ENCODE peak calls at places on chromosomes 6 and 20, in six cellular contexts. One of them, this sample, is unnamed.

GRCh38 chr6:12012231-12012565 is at the start of gene HIVEP1:
- DNase-seq in cardiac muscle cell: peak; percentile 71
- DNase-seq in prostate gland: peak; percentile 29
- DNase-seq in pancreas: peak; percentile 63
- DNase-seq in heart left ventricle: peak; percentile 42
- DNase-seq in transverse colon: no peak
- DNase-seq in this sample: no peak

GRCh38 chr6:3438190-3439167 is 18.4 kb downstream of the SLC22A23 start:
- DNase-seq in cardiac muscle cell: no peak
- DNase-seq in prostate gland: peak; percentile 56
- DNase-seq in pancreas: no peak
- DNase-seq in heart left ventricle: no peak
- DNase-seq in transverse colon: peak; percentile 25
- DNase-seq in this sample: no peak

GRCh38 chr6:85403331-85404015 is 46.4 kb upstream of the NT5E start:
- DNase-seq in cardiac muscle cell: no peak
- DNase-seq in prostate gland: no peak
- DNase-seq in pancreas: no peak
- DNase-seq in heart left ventricle: no peak
- DNase-seq in transverse colon: no peak
- DNase-seq in this sample: no peak

GRCh38 chr6:166745801-166746668 is 119.0 kb upstream of the RPS6KA2 start:
- DNase-seq in cardiac muscle cell: no peak
- DNase-seq in prostate gland: no peak
- DNase-seq in pancreas: no peak
- DNase-seq in heart left ventricle: no peak
- DNase-seq in transverse colon: no peak
- DNase-seq in this sample: no peak

GRCh38 chr20:10297684-10298240 is 79.1 kb downstream of the SNAP25 start:
- DNase-seq in cardiac muscle cell: no peak
- DNase-seq in prostate gland: no peak
- DNase-seq in pancreas: no peak
- DNase-seq in heart left ventricle: no peak
- DNase-seq in transverse colon: no peak
- DNase-seq in this sample: no peak

GRCh38 chr6:75813476-75814250 is 64.6 kb downstream of the MYO6 start:
- DNase-seq in cardiac muscle cell: no peak
- DNase-seq in prostate gland: no peak
- DNase-seq in pancreas: no peak
- DNase-seq in heart left ventricle: no peak
- DNase-seq in transverse colon: no peak
- DNase-seq in this sample: no peak

GRCh38 chr6:147071786-147072185 is 132.4 kb upstream of the STXBP5 start:
- DNase-seq in cardiac muscle cell: no peak
- DNase-seq in prostate gland: no peak
- DNase-seq in pancreas: no peak
- DNase-seq in heart left ventricle: no peak
- DNase-seq in transverse colon: no peak
- DNase-seq in this sample: no peak

GRCh38 chr20:8505817-8506216 is 373.8 kb downstream of the PLCB1 start:
- DNase-seq in cardiac muscle cell: no peak
- DNase-seq in prostate gland: no peak
- DNase-seq in pancreas: no peak
- DNase-seq in heart left ventricle: no peak
- DNase-seq in transverse colon: no peak
- DNase-seq in this sample: no peak

GRCh38 chr6:141548969-141549368 is 583.8 kb upstream of the GJE1 start:
- DNase-seq in cardiac muscle cell: no peak
- DNase-seq in prostate gland: no peak
- DNase-seq in pancreas: no peak
- DNase-seq in heart left ventricle: no peak
- DNase-seq in transverse colon: no peak
- DNase-seq in this sample: no peak

GRCh38 chr6:119974430-119975159 is 625.0 kb upstream of the MAN1A1 start:
- DNase-seq in cardiac muscle cell: no peak
- DNase-seq in prostate gland: no peak
- DNase-seq in pancreas: no peak
- DNase-seq in heart left ventricle: no peak
- DNase-seq in transverse colon: peak; percentile 12
- DNase-seq in this sample: no peak

GRCh38 chr6:8238772-8239683 is 136.7 kb upstream of the EEF1E1 start:
- DNase-seq in cardiac muscle cell: peak; percentile 41
- DNase-seq in prostate gland: no peak
- DNase-seq in pancreas: no peak
- DNase-seq in heart left ventricle: no peak
- DNase-seq in transverse colon: no peak
- DNase-seq in this sample: peak; percentile 7

GRCh38 chr6:149636116-149636515 is 12.4 kb downstream of the KATNA1 start:
- DNase-seq in cardiac muscle cell: no peak
- DNase-seq in prostate gland: no peak
- DNase-seq in pancreas: no peak
- DNase-seq in heart left ventricle: no peak
- DNase-seq in transverse colon: no peak
- DNase-seq in this sample: no peak

GRCh38 chr6:81298751-81299150 is 453.7 kb downstream of the TENT5A start:
- DNase-seq in cardiac muscle cell: no peak
- DNase-seq in prostate gland: no peak
- DNase-seq in pancreas: no peak
- DNase-seq in heart left ventricle: no peak
- DNase-seq in transverse colon: no peak
- DNase-seq in this sample: no peak

GRCh38 chr6:91860951-91861350 is 1274.1 kb upstream of the MAP3K7 start:
- DNase-seq in cardiac muscle cell: no peak
- DNase-seq in prostate gland: no peak
- DNase-seq in pancreas: no peak
- DNase-seq in heart left ventricle: no peak
- DNase-seq in transverse colon: no peak
- DNase-seq in this sample: no peak

GRCh38 chr20:50762435-50763201 is 31.2 kb downstream of the PARD6B start:
- DNase-seq in cardiac muscle cell: no peak
- DNase-seq in prostate gland: peak; percentile 91
- DNase-seq in pancreas: peak; percentile 86
- DNase-seq in heart left ventricle: peak; percentile 92
- DNase-seq in transverse colon: peak; percentile 62
- DNase-seq in this sample: no peak

GRCh38 chr6:161438430-161439030 is 164.7 kb upstream of the AGPAT4 start:
- DNase-seq in cardiac muscle cell: no peak
- DNase-seq in prostate gland: no peak
- DNase-seq in pancreas: no peak
- DNase-seq in heart left ventricle: no peak
- DNase-seq in transverse colon: no peak
- DNase-seq in this sample: no peak

GRCh38 chr20:53751394-53752368 is 158.0 kb upstream of the ZNF217 start:
- DNase-seq in cardiac muscle cell: peak; percentile 2
- DNase-seq in prostate gland: no peak
- DNase-seq in pancreas: no peak
- DNase-seq in heart left ventricle: no peak
- DNase-seq in transverse colon: peak; percentile 26
- DNase-seq in this sample: no peak

GRCh38 chr6:38434051-38434450 is 205.7 kb downstream of the BTBD9 start:
- DNase-seq in cardiac muscle cell: no peak
- DNase-seq in prostate gland: no peak
- DNase-seq in pancreas: no peak
- DNase-seq in heart left ventricle: no peak
- DNase-seq in transverse colon: no peak
- DNase-seq in this sample: no peak

GRCh38 chr20:51767018-51767866 is 948 bp downstream of the ATP9A start:
- DNase-seq in cardiac muscle cell: peak; percentile 77
- DNase-seq in prostate gland: peak; percentile 94
- DNase-seq in pancreas: peak; percentile 93
- DNase-seq in heart left ventricle: peak; percentile 78
- DNase-seq in transverse colon: peak; percentile 93
- DNase-seq in this sample: peak; percentile 61

GRCh38 chr20:62523473-62524203 is 47.8 kb upstream of the GATA5 start:
- DNase-seq in cardiac muscle cell: no peak
- DNase-seq in prostate gland: no peak
- DNase-seq in pancreas: no peak
- DNase-seq in heart left ventricle: no peak
- DNase-seq in transverse colon: no peak
- DNase-seq in this sample: no peak

GRCh38 chr20:25252226-25252625 is 4.3 kb downstream of the PYGB start:
- DNase-seq in cardiac muscle cell: no peak
- DNase-seq in prostate gland: no peak
- DNase-seq in pancreas: no peak
- DNase-seq in heart left ventricle: no peak
- DNase-seq in transverse colon: peak; percentile 39
- DNase-seq in this sample: no peak

GRCh38 chr6:34360556-34360955 is 31.9 kb downstream of the NUDT3 start:
- DNase-seq in cardiac muscle cell: no peak
- DNase-seq in prostate gland: no peak
- DNase-seq in pancreas: no peak
- DNase-seq in heart left ventricle: no peak
- DNase-seq in transverse colon: no peak
- DNase-seq in this sample: no peak

GRCh38 chr20:32481311-32482103 is 103.6 kb downstream of the NOL4L start:
- DNase-seq in cardiac muscle cell: no peak
- DNase-seq in prostate gland: no peak
- DNase-seq in pancreas: no peak
- DNase-seq in heart left ventricle: peak; percentile 46
- DNase-seq in transverse colon: peak; percentile 58
- DNase-seq in this sample: no peak

GRCh38 chr6:97059473-97059872 is 134.9 kb downstream of the KLHL32 start:
- DNase-seq in cardiac muscle cell: peak; percentile 42
- DNase-seq in prostate gland: no peak
- DNase-seq in pancreas: no peak
- DNase-seq in heart left ventricle: no peak
- DNase-seq in transverse colon: no peak
- DNase-seq in this sample: no peak

GRCh38 chr20:44091026-44091425 is 96.0 kb downstream of the JPH2 start:
- DNase-seq in cardiac muscle cell: no peak
- DNase-seq in prostate gland: no peak
- DNase-seq in pancreas: no peak
- DNase-seq in heart left ventricle: no peak
- DNase-seq in transverse colon: no peak
- DNase-seq in this sample: no peak

GRCh38 chr20:48010623-48011022 is 225.3 kb upstream of the SULF2 start:
- DNase-seq in cardiac muscle cell: no peak
- DNase-seq in prostate gland: no peak
- DNase-seq in pancreas: no peak
- DNase-seq in heart left ventricle: no peak
- DNase-seq in transverse colon: no peak
- DNase-seq in this sample: no peak

GRCh38 chr20:48007356-48007755 is 222.1 kb upstream of the SULF2 start:
- DNase-seq in cardiac muscle cell: no peak
- DNase-seq in prostate gland: no peak
- DNase-seq in pancreas: no peak
- DNase-seq in heart left ventricle: no peak
- DNase-seq in transverse colon: no peak
- DNase-seq in this sample: no peak

GRCh38 chr20:48006036-48006833 is 221.0 kb upstream of the SULF2 start:
- DNase-seq in cardiac muscle cell: no peak
- DNase-seq in prostate gland: no peak
- DNase-seq in pancreas: no peak
- DNase-seq in heart left ventricle: no peak
- DNase-seq in transverse colon: no peak
- DNase-seq in this sample: no peak

GRCh38 chr20:48011025-48011424 is 225.7 kb upstream of the SULF2 start:
- DNase-seq in cardiac muscle cell: no peak
- DNase-seq in prostate gland: no peak
- DNase-seq in pancreas: no peak
- DNase-seq in heart left ventricle: no peak
- DNase-seq in transverse colon: no peak
- DNase-seq in this sample: no peak

DNA sequence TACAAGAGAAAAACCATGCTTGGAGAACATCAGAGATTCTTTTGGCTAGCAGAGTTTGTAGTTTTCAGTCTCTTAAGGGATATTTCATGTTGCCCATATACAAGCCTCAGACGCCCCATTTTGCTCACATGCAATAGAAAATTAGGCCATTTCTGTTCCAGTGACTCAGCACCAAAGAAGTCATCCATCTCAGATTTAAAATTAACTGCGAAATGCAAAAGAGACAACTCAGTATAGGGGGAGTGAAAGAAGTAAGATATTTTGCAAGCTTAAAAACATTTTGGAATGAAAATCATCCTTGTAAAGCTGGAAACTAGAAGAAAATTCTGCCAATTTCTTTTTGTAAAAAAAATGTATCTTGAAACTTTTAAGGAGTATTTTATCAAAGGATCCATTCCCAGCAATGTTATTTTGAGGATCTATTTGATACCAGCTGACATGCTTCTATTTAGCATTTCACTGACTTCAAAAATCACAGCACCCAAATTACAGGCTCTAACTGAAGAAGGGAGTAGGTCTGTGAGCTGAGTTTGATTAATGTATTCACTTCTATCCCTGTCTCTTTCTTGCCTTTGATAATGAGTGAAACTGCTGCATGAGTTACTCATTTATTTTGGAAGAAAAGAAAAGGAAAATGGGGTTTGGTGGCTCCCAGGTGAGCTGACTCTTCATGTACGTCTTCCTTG is 223.7 kb upstream of the SULF2 start:
- DNase-seq in cardiac muscle cell: no peak
- DNase-seq in prostate gland: no peak
- DNase-seq in pancreas: no peak
- DNase-seq in heart left ventricle: no peak
- DNase-seq in transverse colon: no peak
- DNase-seq in this sample: no peak
- H3K9me3 ChIP-seq in cardiac muscle cell: no peaks in the 10 kb centered on the region
- H3K9me3 ChIP-seq in prostate gland: no peaks in the 10 kb centered on the region
- H3K9me3 ChIP-seq in pancreas: no peaks in the 10 kb centered on the region
- H3K9me3 ChIP-seq in heart left ventricle: peaks cover 16% of the 10 kb centered on the region
- H3K9me3 ChIP-seq in transverse colon: peaks cover 5% of the 10 kb centered on the region
- H3K9me3 ChIP-seq in this sample: no peaks in the 10 kb centered on the region

GRCh38 chr6:100435299-100435698 is 29.4 kb downstream of the SIM1 start:
- DNase-seq in cardiac muscle cell: no peak
- DNase-seq in prostate gland: no peak
- DNase-seq in pancreas: no peak
- DNase-seq in heart left ventricle: no peak
- DNase-seq in transverse colon: no peak
- DNase-seq in this sample: no peak
- H3K27me3 ChIP-seq in cardiac muscle cell: peaks cover 10% of the 10 kb centered on the region
- H3K27me3 ChIP-seq in prostate gland: no peaks in the 10 kb centered on the region
- H3K27me3 ChIP-seq in pancreas: no peaks in the 10 kb centered on the region
- H3K27me3 ChIP-seq in heart left ventricle: no peaks in the 10 kb centered on the region
- H3K27me3 ChIP-seq in transverse colon: peaks cover 33% of the 10 kb centered on the region
- H3K27me3 ChIP-seq in this sample: no peaks in the 10 kb centered on the region

DNA sequence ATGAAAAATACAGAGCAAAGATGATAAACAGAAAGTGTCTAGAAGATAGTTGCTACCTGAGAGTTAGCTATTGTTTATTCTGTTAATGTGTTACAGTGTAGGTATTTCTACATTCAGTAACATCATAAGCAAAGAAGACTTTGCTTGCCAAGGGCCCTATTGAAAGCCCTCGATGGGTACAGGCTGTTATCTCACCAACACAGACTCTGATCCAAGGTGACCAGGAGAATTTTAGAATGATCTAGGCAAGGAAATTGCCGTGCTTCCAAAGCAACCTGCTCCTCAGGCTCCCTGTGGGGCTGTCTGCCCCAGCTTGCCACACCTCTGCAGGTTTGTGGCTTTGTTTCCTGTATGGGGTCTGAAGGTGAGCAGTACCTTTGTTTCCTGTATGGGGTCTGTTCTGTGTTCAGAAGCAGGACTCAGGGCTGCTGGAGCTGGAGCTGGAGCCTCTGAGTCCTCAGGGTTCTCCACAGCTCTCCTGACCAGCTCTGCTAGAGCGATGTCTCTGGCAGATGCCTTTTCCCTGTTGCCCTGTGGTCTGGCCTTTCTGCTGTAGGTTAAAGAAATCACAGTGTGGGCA is 32.5 kb downstream of the PHACTR3 start:
- DNase-seq in cardiac muscle cell: no peak
- DNase-seq in prostate gland: no peak
- DNase-seq in pancreas: no peak
- DNase-seq in heart left ventricle: no peak
- DNase-seq in transverse colon: no peak
- DNase-seq in this sample: no peak
- H3K9me3 ChIP-seq in cardiac muscle cell: no peaks in the 10 kb centered on the region
- H3K9me3 ChIP-seq in prostate gland: no peaks in the 10 kb centered on the region
- H3K9me3 ChIP-seq in pancreas: no peaks in the 10 kb centered on the region
- H3K9me3 ChIP-seq in heart left ventricle: no peaks in the 10 kb centered on the region
- H3K9me3 ChIP-seq in transverse colon: no peaks in the 10 kb centered on the region
- H3K9me3 ChIP-seq in this sample: peaks cover 24% of the 10 kb centered on the region

GRCh38 chr6:10084276-10084993 is 330.4 kb downstream of the TFAP2A start:
- DNase-seq in cardiac muscle cell: no peak
- DNase-seq in prostate gland: no peak
- DNase-seq in pancreas: no peak
- DNase-seq in heart left ventricle: no peak
- DNase-seq in transverse colon: no peak
- DNase-seq in this sample: no peak
- H3K27me3 ChIP-seq in cardiac muscle cell: no peaks in the 10 kb centered on the region
- H3K27me3 ChIP-seq in prostate gland: no peaks in the 10 kb centered on the region
- H3K27me3 ChIP-seq in pancreas: no peaks in the 10 kb centered on the region
- H3K27me3 ChIP-seq in heart left ventricle: no peaks in the 10 kb centered on the region
- H3K27me3 ChIP-seq in transverse colon: no peaks in the 10 kb centered on the region
- H3K27me3 ChIP-seq in this sample: no peaks in the 10 kb centered on the region